ENCODE peak calls at places on chromosomes 6 and 20, in five cellular contexts. S, Z, V, N and J are unnamed samples.

GRCh38 chr6:47687432-47687831 is 10.9 kb upstream of the ADGRF4 start:
- DNase-seq in S (no peak), Z (no peak), V (no peak), N (no peak), J (no peak)

GRCh38 chr6:53410508-53411258 is 61.9 kb upstream of the ELOVL5 start:
- DNase-seq in S (peak), Z (no peak), V (peak), N (peak), J (peak)

GRCh38 chr6:17505767-17506280 is 94.3 kb upstream of the FAM8A1 start:
- DNase-seq in S (no peak), Z (no peak), V (peak), N (no peak), J (no peak)

GRCh38 chr6:6806793-6807518 is 218.4 kb downstream of the LY86 start:
- DNase-seq in S (no peak), Z (no peak), V (no peak), N (no peak), J (no peak)

GRCh38 chr20:21693322-21693721 is 12.1 kb upstream of the PAX1 start:
- DNase-seq in S (no peak), Z (no peak), V (no peak), N (no peak), J (peak)

GRCh38 chr6:7505196-7505699 is 36.2 kb upstream of the DSP start:
- DNase-seq in S (peak), Z (no peak), V (peak), N (peak), J (peak)

GRCh38 chr20:856361-856775 is 22.9 kb downstream of the FAM110A start:
- DNase-seq in S (peak), Z (no peak), V (peak), N (no peak), J (no peak)

GRCh38 chr6:3625161-3625979 is 126.1 kb downstream of the PXDC1 start:
- DNase-seq in S (no peak), Z (no peak), V (no peak), N (no peak), J (no peak)

GRCh38 chr6:168193816-168194701 is 115.0 kb upstream of the FRMD1 start:
- DNase-seq in S (peak), Z (no peak), V (no peak), N (no peak), J (no peak)

GRCh38 chr6:147063469-147064031 is 140.7 kb upstream of the STXBP5 start:
- DNase-seq in S (peak), Z (no peak), V (peak), N (peak), J (no peak)

GRCh38 chr6:130143709-130144108 is 79.0 kb downstream of the SAMD3 start:
- DNase-seq in S (no peak), Z (no peak), V (peak), N (no peak), J (no peak)

GRCh38 chr20:45407067-45407745 is 883 bp upstream of the DBNDD2 start:
- DNase-seq in S (no peak), Z (peak), V (peak), N (peak), J (peak)

GRCh38 chr6:36333889-36334288 is 2.8 kb downstream of the BNIP5 start:
- DNase-seq in S (no peak), Z (no peak), V (no peak), N (no peak), J (no peak)

GRCh38 chr6:56840467-56841371 is 114.2 kb upstream of the BEND6 start:
- DNase-seq in S (no peak), Z (no peak), V (peak), N (peak), J (peak)

GRCh38 chr6:152642578-152643375 is 5.6 kb upstream of the SYNE1 start:
- DNase-seq in S (peak), Z (peak), V (peak), N (peak), J (peak)

GRCh38 chr6:72954736-72955135 is 270.6 kb downstream of the KHDC1L start:
- DNase-seq in S (no peak), Z (no peak), V (no peak), N (peak), J (no peak)

GRCh38 chr6:157440162-157440561 is 59.2 kb downstream of the ZDHHC14 start:
- DNase-seq in S (no peak), Z (no peak), V (no peak), N (no peak), J (no peak)

GRCh38 chr20:46031701-46032254 is 2.8 kb downstream of the SLC12A5 start:
- DNase-seq in S (no peak), Z (peak), V (no peak), N (no peak), J (peak)

GRCh38 chr6:144415835-144416237 is 130.7 kb downstream of the UTRN start:
- DNase-seq in S (no peak), Z (no peak), V (peak), N (peak), J (no peak)

GRCh38 chr6:29847871-29848630 is 20.4 kb downstream of the HLA-G start:
- DNase-seq in S (peak), Z (peak), V (peak), N (peak), J (peak)
- H3K4me3 ChIP-seq in S (no peak), Z (no peak), V (no peak), N (no peak), J (no peak)

DNA sequence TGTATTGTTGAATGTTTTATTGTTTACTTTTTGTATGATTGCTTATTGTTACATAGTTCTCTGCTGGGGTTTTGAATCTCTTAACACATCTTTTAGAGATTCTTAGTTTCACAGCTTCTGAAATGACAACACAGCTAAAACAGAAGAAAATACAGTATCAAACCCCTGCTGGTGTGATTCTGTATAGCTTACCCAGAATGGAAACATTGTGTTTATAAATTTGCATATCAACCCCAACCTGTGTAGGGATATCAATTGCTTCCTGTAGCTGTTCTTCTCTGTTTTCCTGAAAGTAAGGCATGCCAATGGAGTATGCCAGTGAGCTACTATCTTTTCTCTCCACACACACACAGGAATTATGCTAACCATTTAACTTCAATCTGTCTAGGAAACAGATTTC is 64.3 kb upstream of the ID4 start:
- DNase-seq in S (no peak), Z (no peak), V (no peak), N (no peak), J (no peak)
- TF ChIP-seq CTCF in S (no peak), Z (no peak), V (no peak), N (no peak), J (peak)

DNA sequence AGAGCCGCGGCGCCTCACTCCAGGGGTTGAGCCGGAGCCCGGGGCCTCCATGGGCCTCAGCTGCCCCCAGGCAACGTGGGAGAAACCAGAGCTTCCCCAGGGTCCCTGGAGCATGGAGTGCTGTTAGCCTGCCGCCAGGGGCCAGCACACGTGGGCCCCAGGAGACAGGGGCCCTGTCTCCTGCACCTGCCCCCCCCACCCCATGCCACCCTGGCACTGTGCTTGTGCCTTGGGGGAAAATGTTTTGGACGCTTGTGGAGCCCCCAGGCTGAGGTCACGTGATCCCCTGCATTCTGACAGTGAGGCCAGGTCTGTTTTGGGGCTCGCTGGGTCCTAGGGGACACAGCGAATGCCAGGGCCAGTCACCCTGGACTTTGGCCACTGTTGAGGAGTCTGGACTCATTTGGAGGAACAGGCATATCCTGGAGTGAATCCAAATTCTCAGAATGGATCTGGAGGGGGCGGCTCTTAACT is 30.2 kb upstream of the MPC1 start:
- DNase-seq in S (no peak), Z (no peak), V (no peak), N (no peak), J (no peak)
- H3K4me3 ChIP-seq in S (no peak), Z (no peak), V (no peak), N (no peak), J (no peak)

GRCh38 chr20:7976015-7976414 is 35.8 kb upstream of the HAO1 start:
- DNase-seq in S (no peak), Z (no peak), V (peak), N (no peak), J (no peak)

GRCh38 chr20:7981374-7981773 is 38.2 kb downstream of the TMX4 start:
- DNase-seq in S (no peak), Z (no peak), V (no peak), N (no peak), J (no peak)

GRCh38 chr20:7984192-7984591 is 35.4 kb downstream of the TMX4 start:
- DNase-seq in S (no peak), Z (no peak), V (no peak), N (no peak), J (no peak)

GRCh38 chr20:7985916-7986315 is 33.6 kb downstream of the TMX4 start:
- DNase-seq in S (no peak), Z (no peak), V (no peak), N (no peak), J (no peak)

DNA sequence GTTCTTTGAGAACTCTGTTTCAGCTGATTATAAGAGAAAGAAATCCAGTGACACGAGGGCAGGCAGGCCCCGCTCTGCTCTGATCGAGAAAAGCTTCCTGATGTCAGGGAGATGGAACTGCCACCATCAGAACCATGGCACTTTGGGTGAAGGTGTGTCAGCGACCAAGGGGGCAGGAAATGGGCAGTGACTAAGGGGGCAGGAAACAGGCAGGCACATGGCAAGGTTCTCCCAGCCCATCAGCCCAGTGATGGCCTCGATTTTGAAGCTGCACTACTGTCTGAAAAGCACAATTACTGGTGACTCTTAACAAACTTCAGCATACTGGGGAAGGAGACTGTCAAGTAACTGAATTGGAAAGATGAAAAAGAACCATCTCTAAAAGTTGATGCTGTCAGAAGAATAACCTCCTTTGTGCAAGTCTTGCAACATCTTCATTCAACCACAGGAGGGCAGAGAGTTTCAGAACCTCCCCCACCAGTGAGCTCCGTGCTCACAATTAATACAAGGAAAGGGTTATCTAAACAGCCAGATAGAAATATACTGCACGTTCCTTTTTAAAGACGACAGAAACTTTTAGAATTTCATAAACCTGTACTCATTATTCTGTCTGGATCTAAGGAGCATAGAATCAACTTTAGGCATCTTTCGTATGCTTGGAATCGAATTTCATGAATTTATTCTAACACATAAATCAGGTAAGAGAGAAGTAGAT is 39.1 kb downstream of the TMX4 start:
- DNase-seq in S (peak), Z (no peak), V (peak), N (peak), J (peak)
- TF ChIP-seq CTCF in S (peak), Z (peak), V (peak), N (peak), J (peak)

GRCh38 chr6:163191704-163192537 is 222.6 kb upstream of the QKI start:
- DNase-seq in S (no peak), Z (no peak), V (no peak), N (no peak), J (no peak)
- H3K4me3 ChIP-seq in S (no peak), Z (no peak), V (no peak), N (no peak), J (no peak)

DNA sequence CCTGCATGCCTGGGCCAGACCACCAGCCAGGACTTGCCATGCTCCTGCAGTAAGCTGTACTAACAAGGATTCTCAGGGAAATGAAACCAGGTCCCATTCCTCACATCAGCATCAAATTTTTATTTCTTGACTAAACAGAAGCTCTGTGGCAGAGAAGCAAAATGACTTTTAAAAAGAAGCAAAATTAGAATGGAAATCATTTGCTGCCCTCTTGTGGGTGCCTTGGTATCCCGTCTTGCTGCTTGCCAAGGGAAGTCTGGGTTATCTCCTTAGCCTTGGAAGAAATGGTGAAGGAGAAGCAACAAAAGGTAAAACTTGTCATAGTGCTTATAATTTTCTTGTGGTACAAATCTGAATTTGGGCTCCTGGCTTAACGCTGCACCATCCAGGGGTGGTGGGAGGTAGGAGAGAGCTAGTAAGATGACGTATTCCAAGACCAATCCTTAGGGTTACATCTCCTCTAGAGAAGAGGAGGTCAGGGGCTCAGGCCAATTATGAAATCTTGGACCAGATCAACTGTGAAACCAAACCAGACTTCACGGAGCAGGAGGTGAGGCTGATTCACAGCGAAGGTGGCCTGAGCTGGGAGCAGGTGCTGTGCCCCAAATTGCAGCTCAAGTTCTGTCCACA is 107.5 kb downstream of the FAXC start:
- DNase-seq in S (peak), Z (no peak), V (peak), N (peak), J (peak)
- TF ChIP-seq CTCF in S (peak), Z (no peak), V (peak), N (peak), J (peak)

DNA sequence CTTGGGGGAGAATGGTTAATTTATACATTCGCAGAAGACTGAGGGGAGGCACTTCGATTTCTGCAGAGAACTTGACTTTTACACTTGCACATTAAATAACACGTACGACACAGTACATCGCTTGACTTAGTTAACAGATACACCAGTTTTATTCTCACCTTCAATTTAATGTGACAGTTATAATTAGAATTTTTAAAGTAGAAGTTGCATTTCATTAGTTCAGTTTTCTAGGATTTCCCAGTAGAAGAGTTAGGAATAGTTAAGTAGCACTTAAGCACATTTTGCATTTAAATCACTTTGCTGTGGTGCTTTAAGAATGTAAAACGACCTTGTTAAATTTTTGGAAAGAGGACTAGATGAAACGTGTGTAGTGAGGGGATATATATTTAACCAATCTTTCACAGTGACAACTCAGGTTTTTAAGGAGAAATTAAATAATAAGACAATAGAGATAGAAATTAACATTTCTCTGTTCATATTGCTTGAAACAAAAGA is 1.7 kb upstream of the BEND3 start:
- DNase-seq in S (no peak), Z (no peak), V (no peak), N (no peak), J (no peak)
- H3K4me3 ChIP-seq in S (no peak), Z (peak), V (no peak), N (no peak), J (no peak)